ENCODE peak calls at places on chromosomes 7 and 10, in five cellular contexts. M is retinal pigment epithelial cell, A is AG08396, F is stromal cell of bone marrow, Z is left ventricle myocardium inferior. E is an unnamed sample.
A peak's percentile ranks its signal among the peaks of the same experiment; 100 is the strongest.

GRCh38 chr7:139523199-139523941 is at the start of gene CLEC2L:
- DNase-seq in A (peak; percentile 37), M (no peak), Z (no peak), F (no peak), E (no peak)

GRCh38 chr10:8790390-8790789 is 735.9 kb downstream of the GATA3 start:
- DNase-seq in Z (no peak), M (no peak), A (no peak), F (no peak), E (no peak)

GRCh38 chr7:106858618-106859532 is 6.2 kb upstream of the PIK3CG start:
- DNase-seq in F (no peak), Z (peak; percentile 67), M (peak; percentile 93), A (no peak), E (peak; percentile 87)

GRCh38 chr10:131961777-131962450 is 19.8 kb downstream of the BNIP3 start:
- DNase-seq in Z (no peak), F (no peak), A (no peak), M (no peak), E (no peak)

GRCh38 chr10:31677198-31678138 is 251.2 kb downstream of the ARHGAP12 start:
- DNase-seq in M (no peak), Z (no peak), A (no peak), F (no peak), E (no peak)

GRCh38 chr10:122113161-122113944 is 124.4 kb downstream of the TACC2 start:
- DNase-seq in M (no peak), Z (peak; percentile 73), A (peak; percentile 90), F (peak; percentile 49), E (peak; percentile 89)

GRCh38 chr10:60706146-60706545 is 72.1 kb upstream of the CDK1 start:
- DNase-seq in Z (no peak), A (no peak), F (no peak), M (no peak), E (no peak)

GRCh38 chr10:14016011-14016536 is 314.6 kb downstream of the FRMD4A start:
- DNase-seq in A (no peak), M (no peak), F (no peak), Z (peak; percentile 64), E (peak; percentile 72)

GRCh38 chr7:22269963-22270362 is 87.0 kb downstream of the RAPGEF5 start:
- DNase-seq in Z (no peak), A (no peak), F (no peak), M (no peak), E (no peak)

GRCh38 chr7:45117582-45117981 is 6.1 kb upstream of the TBRG4 start:
- DNase-seq in Z (no peak), A (no peak), F (no peak), M (no peak), E (no peak)

GRCh38 chr10:100999742-101000601 is at the start of gene LZTS2:
- DNase-seq in F (no peak), Z (no peak), M (no peak), A (peak; percentile 48), E (peak; percentile 79)

GRCh38 chr10:75233444-75234016 is 2.2 kb downstream of the COMTD1 start:
- DNase-seq in A (no peak), F (no peak), M (no peak), Z (no peak), E (no peak)

GRCh38 chr7:101812595-101812994 is 4.8 kb upstream of the CUX1 start:
- DNase-seq in F (no peak), A (no peak), M (no peak), Z (no peak), E (no peak)

GRCh38 chr7:99596408-99596955 is 1.6 kb upstream of the TMEM225B start:
- DNase-seq in A (no peak), Z (no peak), F (no peak), M (no peak), E (no peak)